ENCODE peak calls at places on chromosome 20, in eight cellular contexts. W is fibroblast of lung, M is tibial nerve, L is adrenal gland, T is prostate gland, Q is PC-3, O is upper lobe of right lung, B is heart left ventricle. G is an unnamed sample. For H3K36me3, the result is how much of the 10 kb centered on the place peaks cover.

GRCh38 chr20:22412977-22413868 is 171.1 kb downstream of the FOXA2 start:
- DNase-seq in W (no peak), M (no peak), L (no peak), T (no peak), Q (no peak), O (no peak), B (no peak), G (no peak)

GRCh38 chr20:38935285-38935684 is 9.1 kb downstream of the FAM83D start:
- DNase-seq in W (peak), M (no peak), L (no peak), T (no peak), Q (peak), O (no peak), B (no peak), G (no peak)

GRCh38 chr20:9609892-9610502 is 95.6 kb downstream of the LAMP5 start:
- DNase-seq in W (peak), M (peak), L (peak), T (peak), Q (peak), O (no peak), B (peak), G (peak)

GRCh38 chr20:5719861-5720401 is 30.3 kb upstream of the SHLD1 start:
- DNase-seq in W (no peak), M (no peak), L (peak), T (no peak), Q (peak), O (no peak), B (no peak), G (no peak)

GRCh38 chr20:11170565-11170964 is 496.8 kb upstream of the JAG1 start:
- DNase-seq in W (no peak), M (no peak), L (no peak), T (no peak), Q (no peak), O (no peak), B (no peak), G (no peak)

GRCh38 chr20:58714340-58714922 is 21.8 kb downstream of the NPEPL1 start:
- DNase-seq in W (no peak), M (no peak), L (peak), T (peak), Q (no peak), O (peak), B (peak), G (no peak)

GRCh38 chr20:50412069-50412468 is 98.1 kb upstream of the PTPN1 start:
- DNase-seq in W (no peak), M (no peak), L (no peak), T (no peak), Q (no peak), O (no peak), B (no peak), G (no peak)

GRCh38 chr20:44993343-44993742 is 27.0 kb downstream of the STK4 start:
- DNase-seq in W (peak), M (no peak), L (no peak), T (no peak), Q (peak), O (no peak), B (no peak), G (no peak)

GRCh38 chr20:58308680-58309527 is 611 bp upstream of the RAB22A start:
- DNase-seq in W (peak), M (peak), L (peak), T (peak), Q (peak), O (peak), B (peak), G (no peak)

GRCh38 chr20:12435254-12435653 is 517.6 kb downstream of the BTBD3 start:
- DNase-seq in W (no peak), M (no peak), L (no peak), T (no peak), Q (no peak), O (no peak), B (no peak), G (no peak)

GRCh38 chr20:61991476-61991875 is 74.2 kb downstream of the TAF4 start:
- DNase-seq in W (peak), M (no peak), L (no peak), T (no peak), Q (no peak), O (no peak), B (no peak), G (no peak)

GRCh38 chr20:61986762-61987321 is 78.8 kb downstream of the TAF4 start:
- DNase-seq in W (no peak), M (no peak), L (peak), T (no peak), Q (no peak), O (no peak), B (peak), G (no peak)

GRCh38 chr20:61988665-61989064 is 77.0 kb downstream of the TAF4 start:
- DNase-seq in W (no peak), M (no peak), L (no peak), T (no peak), Q (no peak), O (no peak), B (no peak), G (no peak)

GRCh38 chr20:61990484-61990883 is 75.2 kb downstream of the TAF4 start:
- DNase-seq in W (no peak), M (no peak), L (no peak), T (no peak), Q (no peak), O (no peak), B (no peak), G (no peak)

GRCh38 chr20:61989741-61990140 is 75.9 kb downstream of the TAF4 start:
- DNase-seq in W (no peak), M (no peak), L (no peak), T (no peak), Q (no peak), O (no peak), B (no peak), G (no peak)
- H3K36me3 ChIP-seq in W (under half), M (under half), L (under half), T (under half), Q (under half), O (half or more), B (half or more), G (under half)

DNA sequence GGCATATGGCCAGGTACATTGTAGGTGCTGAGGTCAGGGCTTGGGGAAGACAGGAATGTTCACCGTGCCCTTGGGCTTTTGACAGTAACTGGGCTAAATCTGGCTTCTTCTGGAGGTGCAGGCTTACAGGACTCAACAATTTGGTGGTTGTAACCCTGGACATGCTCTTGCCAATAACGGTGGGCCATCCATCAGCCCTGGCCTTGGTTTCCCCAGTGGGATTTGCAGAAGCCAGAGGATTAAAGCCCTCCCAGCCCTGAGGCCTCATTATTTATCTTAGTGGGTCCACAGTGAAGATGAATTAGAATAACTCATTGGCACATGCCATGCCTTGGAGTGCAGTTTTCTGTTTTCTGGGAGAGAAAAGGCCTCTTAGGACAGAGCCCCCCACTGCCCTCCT is 44.0 kb downstream of the TOX2 start:
- DNase-seq in W (no peak), M (no peak), L (no peak), T (no peak), Q (no peak), O (no peak), B (no peak), G (no peak)
- H3K27ac ChIP-seq in W (no peak), M (no peak), L (no peak), T (no peak), Q (no peak), O (no peak), B (no peak), G (peak)

DNA sequence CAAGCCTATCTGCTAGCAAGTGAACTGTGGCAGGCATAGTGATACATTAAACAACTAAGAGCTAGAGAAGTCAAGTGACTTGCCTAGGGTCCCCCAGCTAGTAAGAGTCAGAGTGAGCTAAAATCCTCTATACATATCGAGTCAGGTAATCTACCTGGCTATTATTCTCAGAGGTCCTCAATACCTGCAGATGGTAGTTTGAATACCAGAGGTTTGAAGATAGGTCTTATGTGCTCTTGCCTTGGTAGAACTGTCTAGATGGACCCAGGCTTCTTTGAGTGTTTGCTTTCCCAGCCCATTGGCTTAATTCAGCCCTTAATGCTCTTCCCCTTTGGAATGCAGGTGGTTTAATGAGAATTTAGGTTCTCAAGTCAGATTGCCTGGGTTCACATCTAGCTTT is 1.1 kb downstream of the ERGIC3 start:
- DNase-seq in W (no peak), M (no peak), L (no peak), T (no peak), Q (no peak), O (no peak), B (no peak), G (no peak)
- H3K4me3 ChIP-seq in W (peak), M (no peak), L (no peak), T (no peak), Q (peak), O (no peak), B (no peak), G (peak)

GRCh38 chr20:63878855-63879254 is 13.8 kb downstream of the TPD52L2 start:
- DNase-seq in W (no peak), M (no peak), L (no peak), T (no peak), Q (no peak), O (no peak), B (no peak), G (no peak)

GRCh38 chr20:63877755-63878470 is 12.8 kb downstream of the TPD52L2 start:
- DNase-seq in W (no peak), M (no peak), L (no peak), T (no peak), Q (no peak), O (no peak), B (no peak), G (no peak)

GRCh38 chr20:63873477-63873971 is 8.5 kb downstream of the TPD52L2 start:
- DNase-seq in W (peak), M (peak), L (peak), T (no peak), Q (peak), O (no peak), B (peak), G (no peak)

GRCh38 chr20:63876489-63877036 is 11.5 kb downstream of the TPD52L2 start:
- DNase-seq in W (no peak), M (no peak), L (no peak), T (no peak), Q (no peak), O (no peak), B (no peak), G (no peak)

GRCh38 chr20:63874254-63874653 is 9.2 kb downstream of the TPD52L2 start:
- DNase-seq in W (no peak), M (no peak), L (no peak), T (no peak), Q (no peak), O (no peak), B (no peak), G (no peak)
- H3K36me3 ChIP-seq in W (under half), M (under half), L (under half), T (under half), Q (half or more), O (half or more), B (half or more), G (half or more)

GRCh38 chr20:63492982-63493381 is 5.9 kb downstream of the EEF1A2 start:
- DNase-seq in W (no peak), M (no peak), L (no peak), T (no peak), Q (no peak), O (no peak), B (no peak), G (no peak)
- H3K27ac ChIP-seq in W (no peak), M (no peak), L (no peak), T (no peak), Q (no peak), O (no peak), B (no peak), G (no peak)